ENCODE peak calls at places on chromosomes 3 and 15, in five cellular contexts. One of them, this sample, is unnamed.

GRCh38 chr3:69463546-69463945 is 77.7 kb upstream of the FRMD4B start:
- DNase-seq in SK-N-SH: no peak
- DNase-seq in K562: no peak
- DNase-seq in HepG2: no peak
- DNase-seq in GM12878: no peak
- DNase-seq in this sample: no peak

GRCh38 chr3:66693461-66693912 is 192.7 kb upstream of the LRIG1 start:
- DNase-seq in SK-N-SH: no peak
- DNase-seq in K562: no peak
- DNase-seq in HepG2: no peak
- DNase-seq in GM12878: no peak
- DNase-seq in this sample: no peak

GRCh38 chr3:112817271-112817670 is 29.4 kb downstream of the CD200R1L start:
- DNase-seq in SK-N-SH: no peak
- DNase-seq in K562: no peak
- DNase-seq in HepG2: no peak
- DNase-seq in GM12878: no peak
- DNase-seq in this sample: no peak

GRCh38 chr15:96264801-96265515 is 65.5 kb upstream of the NR2F2 start:
- DNase-seq in SK-N-SH: no peak
- DNase-seq in K562: peak; percentile 43
- DNase-seq in HepG2: peak; percentile 94
- DNase-seq in GM12878: no peak
- DNase-seq in this sample: no peak

GRCh38 chr3:141074529-141074928 is 23.4 kb downstream of the SPSB4 start:
- DNase-seq in SK-N-SH: no peak
- DNase-seq in K562: no peak
- DNase-seq in HepG2: no peak
- DNase-seq in GM12878: no peak
- DNase-seq in this sample: no peak

GRCh38 chr3:120129718-120130117 is 35.5 kb upstream of the GSK3B start:
- DNase-seq in SK-N-SH: no peak
- DNase-seq in K562: no peak
- DNase-seq in HepG2: no peak
- DNase-seq in GM12878: no peak
- DNase-seq in this sample: no peak

GRCh38 chr15:92385096-92385495 is 8.6 kb upstream of the ST8SIA2 start:
- DNase-seq in SK-N-SH: no peak
- DNase-seq in K562: no peak
- DNase-seq in HepG2: no peak
- DNase-seq in GM12878: no peak
- DNase-seq in this sample: no peak

GRCh38 chr15:78056714-78057269 is 20.7 kb downstream of the TBC1D2B start:
- DNase-seq in SK-N-SH: no peak
- DNase-seq in K562: no peak
- DNase-seq in HepG2: no peak
- DNase-seq in GM12878: no peak
- DNase-seq in this sample: no peak

GRCh38 chr3:123584284-123584987 is 417 bp downstream of the HACD2 start:
- DNase-seq in SK-N-SH: peak; percentile 79
- DNase-seq in K562: peak; percentile 53
- DNase-seq in HepG2: no peak
- DNase-seq in GM12878: no peak
- DNase-seq in this sample: no peak

GRCh38 chr3:192187485-192188051 is 539.8 kb downstream of the FGF12 start:
- DNase-seq in SK-N-SH: no peak
- DNase-seq in K562: no peak
- DNase-seq in HepG2: no peak
- DNase-seq in GM12878: no peak
- DNase-seq in this sample: no peak
- TF ChIP-seq GABPA in SK-N-SH: no peak
- TF ChIP-seq GABPA in K562: no peak
- TF ChIP-seq GABPA in HepG2: no peak
- TF ChIP-seq GABPA in GM12878: no peak
- TF ChIP-seq GABPA in this sample: no peak

GRCh38 chr3:169218314-169218983 is 445.1 kb downstream of the MECOM start:
- DNase-seq in SK-N-SH: peak; percentile 36
- DNase-seq in K562: peak; percentile 22
- DNase-seq in HepG2: peak; percentile 28
- DNase-seq in GM12878: no peak
- DNase-seq in this sample: no peak
- TF ChIP-seq REST in SK-N-SH: no peak
- TF ChIP-seq REST in K562: no peak
- TF ChIP-seq REST in HepG2: no peak
- TF ChIP-seq REST in GM12878: no peak
- TF ChIP-seq REST in this sample: no peak

GRCh38 chr15:90064931-90065681 is 37.2 kb downstream of the IDH2 start:
- DNase-seq in SK-N-SH: no peak
- DNase-seq in K562: no peak
- DNase-seq in HepG2: no peak
- DNase-seq in GM12878: no peak
- DNase-seq in this sample: peak; percentile 64
- TF ChIP-seq GABPA in SK-N-SH: no peak
- TF ChIP-seq GABPA in K562: no peak
- TF ChIP-seq GABPA in HepG2: no peak
- TF ChIP-seq GABPA in GM12878: no peak
- TF ChIP-seq GABPA in this sample: no peak

GRCh38 chr15:45720183-45720582 is 85.4 kb downstream of the SQOR start:
- DNase-seq in SK-N-SH: no peak
- DNase-seq in K562: no peak
- DNase-seq in HepG2: no peak
- DNase-seq in GM12878: no peak
- DNase-seq in this sample: no peak
- TF ChIP-seq REST in SK-N-SH: no peak
- TF ChIP-seq REST in K562: no peak
- TF ChIP-seq REST in HepG2: no peak
- TF ChIP-seq REST in GM12878: no peak
- TF ChIP-seq REST in this sample: no peak

GRCh38 chr3:129723558-129724324 is 117.3 kb upstream of the PLXND1 start:
- DNase-seq in SK-N-SH: no peak
- DNase-seq in K562: no peak
- DNase-seq in HepG2: no peak
- DNase-seq in GM12878: no peak
- DNase-seq in this sample: no peak
- TF ChIP-seq GABPA in SK-N-SH: no peak
- TF ChIP-seq GABPA in K562: no peak
- TF ChIP-seq GABPA in HepG2: no peak
- TF ChIP-seq GABPA in GM12878: no peak
- TF ChIP-seq GABPA in this sample: no peak

GRCh38 chr3:50533346-50533745 is 29.9 kb upstream of the CACNA2D2 start:
- DNase-seq in SK-N-SH: no peak
- DNase-seq in K562: no peak
- DNase-seq in HepG2: no peak
- DNase-seq in GM12878: no peak
- DNase-seq in this sample: no peak

GRCh38 chr3:50529996-50530706 is 26.7 kb upstream of the CACNA2D2 start:
- DNase-seq in SK-N-SH: no peak
- DNase-seq in K562: no peak
- DNase-seq in HepG2: no peak
- DNase-seq in GM12878: no peak
- DNase-seq in this sample: no peak

GRCh38 chr3:50531201-50531600 is 27.8 kb upstream of the CACNA2D2 start:
- DNase-seq in SK-N-SH: no peak
- DNase-seq in K562: no peak
- DNase-seq in HepG2: no peak
- DNase-seq in GM12878: no peak
- DNase-seq in this sample: no peak

GRCh38 chr3:50534721-50535330 is 31.4 kb upstream of the CACNA2D2 start:
- DNase-seq in SK-N-SH: no peak
- DNase-seq in K562: no peak
- DNase-seq in HepG2: no peak
- DNase-seq in GM12878: no peak
- DNase-seq in this sample: no peak

GRCh38 chr3:50532062-50532705 is 28.8 kb upstream of the CACNA2D2 start:
- DNase-seq in SK-N-SH: no peak
- DNase-seq in K562: peak; percentile 20
- DNase-seq in HepG2: no peak
- DNase-seq in GM12878: no peak
- DNase-seq in this sample: no peak
- TF ChIP-seq REST in SK-N-SH: no peak
- TF ChIP-seq REST in K562: no peak
- TF ChIP-seq REST in HepG2: no peak
- TF ChIP-seq REST in GM12878: no peak
- TF ChIP-seq REST in this sample: no peak

GRCh38 chr3:30521156-30521555 is 85.2 kb upstream of the TGFBR2 start:
- DNase-seq in SK-N-SH: no peak
- DNase-seq in K562: no peak
- DNase-seq in HepG2: no peak
- DNase-seq in GM12878: no peak
- DNase-seq in this sample: no peak

GRCh38 chr3:30518872-30519271 is 87.5 kb upstream of the TGFBR2 start:
- DNase-seq in SK-N-SH: no peak
- DNase-seq in K562: no peak
- DNase-seq in HepG2: no peak
- DNase-seq in GM12878: no peak
- DNase-seq in this sample: no peak

GRCh38 chr3:30518201-30518864 is 88.1 kb upstream of the TGFBR2 start:
- DNase-seq in SK-N-SH: no peak
- DNase-seq in K562: no peak
- DNase-seq in HepG2: peak; percentile 68
- DNase-seq in GM12878: no peak
- DNase-seq in this sample: no peak

GRCh38 chr3:30523366-30523765 is 83.0 kb upstream of the TGFBR2 start:
- DNase-seq in SK-N-SH: no peak
- DNase-seq in K562: no peak
- DNase-seq in HepG2: no peak
- DNase-seq in GM12878: no peak
- DNase-seq in this sample: no peak

DNA sequence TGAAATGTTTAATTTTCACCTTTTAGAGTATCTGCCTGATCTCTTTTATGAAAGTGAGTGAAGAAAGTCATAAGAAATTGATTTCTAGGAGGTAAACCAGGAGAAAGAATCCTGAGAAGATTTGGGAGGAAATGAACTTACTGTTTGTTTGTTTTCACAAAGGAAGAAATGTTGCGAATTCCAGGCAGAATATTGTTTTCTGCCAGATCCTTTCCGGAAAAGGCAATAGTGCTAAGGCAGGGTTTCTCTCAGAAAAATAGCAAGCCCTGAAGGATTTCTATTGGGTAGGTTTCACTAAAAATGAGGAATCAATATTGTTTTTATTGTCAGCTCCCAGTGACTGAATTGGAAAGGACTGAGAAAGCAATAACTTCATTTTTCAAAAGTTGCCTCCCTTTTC is 85.7 kb upstream of the TGFBR2 start:
- DNase-seq in SK-N-SH: no peak
- DNase-seq in K562: no peak
- DNase-seq in HepG2: no peak
- DNase-seq in GM12878: no peak
- DNase-seq in this sample: no peak
- TF ChIP-seq GABPA in SK-N-SH: no peak
- TF ChIP-seq GABPA in K562: no peak
- TF ChIP-seq GABPA in HepG2: no peak
- TF ChIP-seq GABPA in GM12878: no peak
- TF ChIP-seq GABPA in this sample: no peak

GRCh38 chr3:65532164-65532563 is 506.6 kb downstream of the MAGI1 start:
- DNase-seq in SK-N-SH: no peak
- DNase-seq in K562: no peak
- DNase-seq in HepG2: no peak
- DNase-seq in GM12878: no peak
- DNase-seq in this sample: no peak
- TF ChIP-seq REST in SK-N-SH: no peak
- TF ChIP-seq REST in K562: no peak
- TF ChIP-seq REST in HepG2: no peak
- TF ChIP-seq REST in GM12878: no peak
- TF ChIP-seq REST in this sample: no peak

GRCh38 chr15:72368895-72369294 is 6.9 kb downstream of the HEXA start:
- DNase-seq in SK-N-SH: no peak
- DNase-seq in K562: no peak
- DNase-seq in HepG2: no peak
- DNase-seq in GM12878: no peak
- DNase-seq in this sample: peak; percentile 43
- TF ChIP-seq GABPA in SK-N-SH: no peak
- TF ChIP-seq GABPA in K562: no peak
- TF ChIP-seq GABPA in HepG2: no peak
- TF ChIP-seq GABPA in GM12878: no peak
- TF ChIP-seq GABPA in this sample: no peak

DNA sequence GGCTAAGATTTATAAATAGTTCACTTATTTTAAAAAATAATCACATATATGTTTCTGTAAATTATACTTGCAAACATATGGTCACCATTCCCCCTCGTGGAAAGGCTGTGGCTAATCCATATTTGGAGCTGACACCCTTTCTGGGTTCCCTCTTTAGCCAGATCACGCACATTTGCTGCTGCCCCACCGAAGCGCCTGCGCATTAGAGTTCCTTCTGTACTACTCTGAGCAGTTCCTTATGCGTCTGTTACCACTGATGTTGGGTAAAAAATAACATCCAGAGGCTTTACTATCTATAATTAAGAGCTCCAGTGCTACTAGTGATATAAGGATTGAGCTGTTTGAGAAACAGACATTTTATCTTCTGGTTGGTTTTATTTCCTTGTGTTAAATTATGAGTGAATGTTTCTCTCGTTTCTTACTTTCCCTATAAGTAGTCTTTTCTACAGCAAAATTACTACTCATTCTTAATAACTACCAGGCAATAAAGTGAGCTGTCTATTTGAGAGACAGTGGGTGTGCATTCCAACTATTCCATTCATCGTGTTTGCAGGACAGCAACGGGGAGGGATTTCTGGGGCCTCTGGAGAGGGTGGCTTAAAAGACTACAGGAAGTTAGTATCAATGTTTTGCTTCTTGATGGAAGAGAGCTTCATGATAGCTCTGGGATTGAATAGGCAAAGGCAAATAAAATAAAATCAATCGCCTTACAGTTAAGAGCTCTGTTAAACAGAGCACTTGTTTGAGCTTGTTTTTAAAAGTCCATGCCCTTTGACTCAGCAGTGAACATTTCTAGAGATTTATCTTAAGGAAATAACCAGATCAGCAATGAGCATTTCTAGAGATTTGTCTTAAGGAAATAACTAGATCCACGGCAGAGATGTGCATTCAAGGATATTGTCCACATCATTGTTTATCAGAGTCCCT is 245.2 kb downstream of the CD47 start:
- DNase-seq in SK-N-SH: no peak
- DNase-seq in K562: no peak
- DNase-seq in HepG2: no peak
- DNase-seq in GM12878: no peak
- DNase-seq in this sample: no peak
- TF ChIP-seq REST in SK-N-SH: no peak
- TF ChIP-seq REST in K562: no peak
- TF ChIP-seq REST in HepG2: no peak
- TF ChIP-seq REST in GM12878: no peak
- TF ChIP-seq REST in this sample: no peak